ENCODE peak calls at places on chromosomes 16 and 17, in nine cellular contexts. P is activated T-cell treated with anti-CD3 and anti-CD28 coated beads, Interleukin-2, amount 50 U/mL, for 72 hours; A is NCI-H2171 treated with DMSO at 0.1 percent for 48 hours; M is fibroblast of the aortic adventitia; K is left ventricle myocardium superior; E is foreskin fibroblast; I is activated gamma-delta T cell treated with anti-CD3 and anti-CD28 coated beads, Interleukin-2, amount 50 U/mL, for 16 hours; Y is activated naive CD4-positive, alpha-beta T cell treated with anti-CD3 and anti-CD28 coated beads, Interleukin-2, amount 10 ng/mL, durations not matched to agents 7 days and 5 days; X is stimulated activated CD4-positive, alpha-beta T cell treated with anti-CD3 and anti-CD28 coated beads, Interleukin-4, amount 100 ng/mL, for 24 hours. J is an unnamed sample.

GRCh38 chr17:41734139-41734948 is at the start of gene HAP1:
- DNase-seq in E (peak; percentile 64), M (peak; percentile 13), A (no peak), X (no peak), K (peak; percentile 43), I (no peak), P (peak; percentile 45), Y (peak; percentile 35), J (peak; percentile 45)

GRCh38 chr16:79639576-79640311 is 39.2 kb upstream of the MAF start:
- DNase-seq in E (no peak), Y (peak; percentile 36), I (no peak), K (no peak), M (no peak), A (no peak), X (peak; percentile 14), P (peak; percentile 20), J (no peak)

GRCh38 chr16:84724619-84725307 is 25.0 kb downstream of the USP10 start:
- DNase-seq in X (peak; percentile 24), M (peak; percentile 66), E (peak; percentile 45), A (no peak), K (no peak), I (no peak), P (peak; percentile 35), Y (no peak), J (no peak)

GRCh38 chr17:59154721-59155438 is at the start of gene SKA2:
- DNase-seq in M (no peak), I (peak; percentile 95), E (no peak), A (peak; percentile 100), Y (peak; percentile 98), X (peak; percentile 98), P (peak; percentile 98), K (peak; percentile 95), J (peak; percentile 99)

GRCh38 chr16:66954097-66954659 is 6.9 kb upstream of the CES3 start:
- DNase-seq in P (peak; percentile 77), X (peak; percentile 81), A (peak; percentile 72), I (peak; percentile 52), M (peak; percentile 83), Y (peak; percentile 88), K (peak; percentile 73), E (peak; percentile 87), J (peak; percentile 89)

GRCh38 chr16:53949716-53950410 is 245.9 kb downstream of the FTO start:
- DNase-seq in I (no peak), X (no peak), K (no peak), Y (no peak), A (peak; percentile 81), M (no peak), P (no peak), E (no peak), J (no peak)

GRCh38 chr16:30786115-30786935 is 680 bp downstream of the ZNF629 start:
- DNase-seq in Y (no peak), A (no peak), I (no peak), M (peak; percentile 52), X (no peak), P (peak; percentile 14), E (peak; percentile 88), K (peak; percentile 63), J (peak; percentile 92)

GRCh38 chr17:71633391-71633849 is 487.4 kb upstream of the SOX9 start:
- DNase-seq in K (no peak), X (no peak), I (no peak), Y (no peak), M (peak; percentile 22), E (peak; percentile 91), A (no peak), P (no peak), J (peak; percentile 76)